ENCODE peak calls at places on chromosomes 13 and 19, in seven cellular contexts. T is prostate gland, H is breast epithelium, J is endothelial cell of umbilical vein, D is transverse colon, W is stomach, B is SK-N-SH. U is an unnamed sample.

GRCh38 chr13:42876810-42877550 is 95.6 kb downstream of the FAM216B start:
- DNase-seq in W (no peak), H (no peak), B (no peak), T (no peak), D (no peak), J (no peak), U (no peak)

GRCh38 chr13:64278493-64278892 is 2862.8 kb upstream of the PCDH20 start:
- DNase-seq in T (no peak), B (no peak), W (no peak), D (no peak), H (no peak), J (peak), U (peak)

GRCh38 chr13:110109910-110110309 is 197.0 kb downstream of the COL4A1 start:
- DNase-seq in T (no peak), H (no peak), J (no peak), D (peak), W (no peak), B (no peak), U (no peak)

GRCh38 chr19:10086904-10087256 is 763 bp downstream of the SHFL start:
- DNase-seq in D (no peak), T (no peak), J (no peak), W (no peak), H (no peak), B (no peak), U (no peak)

GRCh38 chr19:28977826-28978225 is 235.1 kb downstream of the UQCRFS1 start:
- DNase-seq in H (no peak), B (no peak), D (no peak), W (no peak), T (no peak), J (no peak), U (no peak)

GRCh38 chr13:51913421-51914136 is 51.8 kb downstream of the CCDC70 start:
- DNase-seq in B (peak), T (no peak), H (no peak), J (no peak), D (no peak), W (no peak), U (no peak)

GRCh38 chr13:51861728-51862300 is at the start of gene CCDC70:
- DNase-seq in T (no peak), W (no peak), B (no peak), D (no peak), H (no peak), J (peak), U (no peak)

GRCh38 chr13:46232281-46232680 is 20.6 kb downstream of the LRRC63 start:
- DNase-seq in B (no peak), W (no peak), D (no peak), H (no peak), T (no peak), J (peak), U (no peak)

GRCh38 chr13:53068841-53069520 is 40.4 kb downstream of the OLFM4 start:
- DNase-seq in B (peak), H (no peak), W (no peak), T (no peak), J (no peak), D (no peak), U (no peak)

GRCh38 chr19:1942078-1942933 is 1.3 kb downstream of the CSNK1G2 start:
- DNase-seq in H (peak), J (peak), B (peak), T (peak), W (peak), D (peak), U (no peak)

GRCh38 chr19:5632241-5632612 is 9.3 kb downstream of the SAFB start:
- DNase-seq in D (no peak), T (no peak), W (no peak), H (no peak), B (no peak), J (no peak), U (no peak)

GRCh38 chr13:31056650-31057275 is 104.9 kb downstream of the HSPH1 start:
- DNase-seq in H (no peak), W (no peak), T (no peak), B (peak), D (no peak), J (no peak), U (no peak)

GRCh38 chr19:33684550-33685303 is 63.0 kb downstream of the CHST8 start:
- DNase-seq in W (no peak), B (peak), H (peak), D (no peak), J (no peak), T (no peak), U (no peak)

GRCh38 chr19:18610556-18611326 is 1.9 kb upstream of the TMEM59L start:
- DNase-seq in B (peak), J (no peak), T (no peak), W (no peak), H (no peak), D (no peak), U (no peak)

GRCh38 chr13:33931397-33931987 is 113.5 kb downstream of the RFC3 start:
- DNase-seq in H (no peak), T (peak), D (no peak), B (peak), J (peak), W (no peak), U (peak)

GRCh38 chr13:24076636-24077035 is 83.9 kb upstream of the SPATA13 start:
- DNase-seq in B (no peak), D (no peak), J (no peak), T (no peak), H (no peak), W (no peak), U (no peak)

GRCh38 chr19:13154241-13154778 is 4.1 kb downstream of the IER2 start:
- DNase-seq in D (peak), W (peak), H (peak), T (peak), B (peak), J (peak), U (no peak)

GRCh38 chr19:38132781-38133180 is 91.2 kb downstream of the DPF1 start:
- DNase-seq in T (no peak), H (no peak), J (no peak), B (no peak), W (no peak), D (no peak), U (no peak)

GRCh38 chr13:51113969-51114368 is 2.9 kb upstream of the C13orf42 start:
- DNase-seq in H (no peak), B (no peak), D (no peak), T (no peak), J (no peak), W (no peak), U (no peak)

GRCh38 chr13:32267836-32268439 is 47.2 kb downstream of the ZAR1L start:
- DNase-seq in D (peak), T (peak), J (peak), H (no peak), W (peak), B (no peak), U (peak)

GRCh38 chr19:18293642-18294466 is 12.4 kb upstream of the JUND start:
- DNase-seq in D (no peak), J (no peak), T (no peak), W (no peak), H (no peak), B (no peak), U (no peak)

GRCh38 chr19:34188388-34188787 is 16.1 kb downstream of the LSM14A start:
- DNase-seq in D (no peak), T (no peak), B (no peak), W (no peak), J (no peak), H (no peak), U (no peak)

GRCh38 chr19:33247441-33247819 is 21.8 kb upstream of the SLC7A10 start:
- DNase-seq in D (no peak), J (no peak), H (no peak), W (no peak), B (peak), T (no peak), U (no peak)

GRCh38 chr13:60511637-60512036 is 114.6 kb downstream of the TDRD3 start:
- DNase-seq in H (no peak), T (no peak), D (no peak), B (no peak), W (no peak), J (no peak), U (no peak)

GRCh38 chr13:30877335-30877734 is 28.7 kb upstream of the MEDAG start:
- DNase-seq in H (no peak), W (no peak), B (no peak), D (no peak), J (peak), T (no peak), U (no peak)

GRCh38 chr13:50082426-50083283 is 67.4 kb downstream of the KCNRG start:
- DNase-seq in J (peak), T (peak), H (no peak), B (peak), D (peak), W (peak), U (no peak)

GRCh38 chr19:13022859-13023636 is 27.8 kb downstream of the NFIX start:
- DNase-seq in D (peak), H (peak), B (peak), W (peak), J (peak), T (peak), U (no peak)

GRCh38 chr13:98535501-98536357 is 41.2 kb downstream of the STK24 start:
- DNase-seq in J (no peak), H (no peak), T (no peak), W (no peak), B (no peak), D (no peak), U (no peak)

DNA sequence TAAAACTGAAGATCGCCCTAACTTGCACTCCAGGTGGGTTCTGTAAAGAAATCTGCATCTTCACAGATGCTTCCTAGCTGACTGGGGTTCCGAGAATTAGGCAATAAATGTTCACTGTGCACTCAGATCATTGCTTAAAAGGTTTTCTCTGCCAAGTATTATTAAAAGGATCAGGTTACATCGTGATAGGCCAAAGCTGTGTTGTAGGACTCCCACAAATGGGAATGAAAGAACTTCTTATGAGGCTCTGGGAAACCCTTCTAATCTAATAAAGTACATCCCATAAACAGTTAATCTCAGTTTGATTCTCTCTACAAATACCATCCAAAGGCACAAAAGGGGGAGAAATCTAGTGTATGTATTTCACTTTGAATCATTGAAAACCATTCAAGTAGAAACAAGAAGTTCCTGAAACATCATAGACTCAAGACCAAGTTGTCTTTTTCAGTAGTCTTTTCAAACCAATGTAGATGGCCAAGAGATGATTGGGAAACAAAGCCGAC is 7.1 kb upstream of the POU4F1 start:
- DNase-seq in J (no peak), D (no peak), B (no peak), W (no peak), T (no peak), H (no peak), U (no peak)
- TF ChIP-seq POLR2AphosphoS5 in J (no peak), D (no peak), B (no peak), W (no peak), T (no peak), H (no peak), U (no peak)

GRCh38 chr13:108223850-108224503 is 5.8 kb downstream of the ABHD13 start:
- DNase-seq in H (no peak), D (no peak), W (no peak), J (no peak), T (no peak), B (no peak), U (no peak)

GRCh38 chr13:108215428-108215827 is at the start of gene LIG4:
- DNase-seq in D (peak), J (peak), W (peak), H (peak), B (peak), T (peak), U (peak)

GRCh38 chr13:108214511-108215383 is 589 bp downstream of the LIG4 start:
- DNase-seq in B (peak), T (no peak), J (no peak), W (no peak), H (no peak), D (no peak), U (no peak)

GRCh38 chr13:108218044-108218974 is at the start of gene ABHD13:
- DNase-seq in J (peak), H (peak), T (peak), D (peak), B (peak), W (peak), U (peak)

DNA sequence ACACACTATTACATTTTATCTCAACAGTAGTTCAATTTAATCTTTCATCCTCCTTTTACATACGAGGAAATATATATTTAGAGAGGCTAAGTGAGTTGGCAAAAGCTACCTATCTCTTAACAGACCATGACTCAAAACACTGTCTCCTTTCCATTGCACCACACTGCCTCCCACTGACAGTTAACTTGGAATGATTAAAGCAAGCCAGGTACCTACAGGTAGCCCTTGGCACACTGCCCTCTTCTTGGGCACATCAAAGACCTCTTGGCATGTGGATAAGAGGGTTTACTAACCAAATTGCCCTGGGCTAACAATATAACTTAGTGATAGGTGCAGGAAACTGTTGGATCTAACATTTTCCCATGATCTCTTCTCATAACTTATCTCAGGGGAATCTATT is 1.9 kb downstream of the ABHD13 start:
- DNase-seq in J (no peak), T (no peak), B (no peak), W (peak), D (peak), H (no peak), U (no peak)
- TF ChIP-seq CTCF in J (no peak), T (no peak), B (no peak), W (no peak), D (no peak), H (no peak), U (peak)

GRCh38 chr13:39602614-39603366 is at the start of gene LHFPL6:
- DNase-seq in H (peak), W (peak), B (peak), D (peak), T (peak), J (peak), U (no peak)
- TF ChIP-seq POLR2AphosphoS5 in H (peak), W (peak), B (no peak), D (no peak), T (peak), J (no peak), U (no peak)

DNA sequence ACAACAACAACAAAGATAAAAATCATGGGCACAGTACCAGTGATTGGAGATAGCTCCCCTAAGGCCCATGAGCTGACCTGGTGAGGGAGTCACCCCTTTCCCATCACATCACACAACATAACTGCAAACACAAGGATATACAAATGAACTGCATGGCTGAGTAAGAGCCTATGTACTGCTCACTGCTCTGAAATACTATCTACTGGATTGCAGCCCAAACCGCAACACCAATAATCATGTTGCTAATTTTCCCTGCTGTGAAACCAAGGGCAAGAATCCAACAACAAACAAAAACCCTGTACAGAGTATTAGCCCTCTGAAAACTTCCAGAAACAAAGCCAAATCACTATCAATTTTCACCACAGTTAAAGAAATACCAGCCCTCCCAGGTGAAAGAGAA is 1893.2 kb downstream of the PCDH9 start:
- DNase-seq in T (no peak), H (no peak), J (no peak), W (no peak), B (no peak), D (no peak), U (no peak)
- TF ChIP-seq CTCF in T (no peak), H (no peak), J (no peak), W (no peak), B (no peak), D (no peak), U (no peak)

GRCh38 chr19:14161305-14161704 is 24.9 kb upstream of the ASF1B start:
- DNase-seq in J (no peak), T (no peak), B (peak), W (no peak), H (no peak), D (no peak), U (no peak)

GRCh38 chr19:14160017-14160703 is 23.8 kb upstream of the ASF1B start:
- DNase-seq in H (no peak), B (no peak), J (no peak), D (no peak), W (no peak), T (no peak), U (no peak)

GRCh38 chr19:14164724-14165493 is 28.5 kb upstream of the ASF1B start:
- DNase-seq in H (no peak), W (no peak), B (peak), D (no peak), T (no peak), J (no peak), U (no peak)

GRCh38 chr19:14164088-14164487 is 27.7 kb upstream of the ASF1B start:
- DNase-seq in B (peak), H (no peak), T (no peak), W (no peak), J (no peak), D (no peak), U (no peak)

DNA sequence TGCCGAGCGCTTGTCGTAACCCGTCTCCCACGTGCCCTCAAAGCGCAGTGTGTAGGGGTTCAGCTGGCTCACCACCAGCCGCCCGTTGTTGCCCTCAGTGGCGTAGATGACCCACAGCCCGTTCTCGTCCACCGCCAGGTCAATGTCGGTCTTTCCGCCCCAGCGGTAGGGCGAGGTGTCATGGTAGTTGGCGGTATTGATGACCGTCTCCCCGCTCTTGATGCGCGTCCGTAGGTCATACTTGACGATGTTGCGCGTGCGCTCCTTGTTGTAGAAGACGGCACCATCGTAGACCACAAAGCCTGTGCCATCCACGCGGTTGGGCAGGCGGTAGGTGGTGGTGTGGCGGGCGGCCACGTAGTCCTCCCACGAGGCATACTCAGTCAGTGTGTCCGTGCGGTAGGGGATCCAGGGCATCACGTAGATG is 26.5 kb upstream of the ASF1B start:
- DNase-seq in J (no peak), H (no peak), D (no peak), B (peak), T (no peak), W (no peak), U (no peak)
- TF ChIP-seq POLR2AphosphoS5 in J (no peak), H (no peak), D (no peak), B (no peak), T (no peak), W (no peak), U (no peak)

GRCh38 chr19:48252625-48253024 is 3.1 kb downstream of the CARD8 start:
- DNase-seq in W (no peak), J (no peak), B (no peak), D (no peak), T (no peak), H (no peak), U (no peak)

GRCh38 chr19:48253999-48254398 is 1.7 kb downstream of the CARD8 start:
- DNase-seq in B (no peak), H (no peak), D (no peak), T (no peak), J (no peak), W (no peak), U (no peak)

GRCh38 chr19:48258350-48258749 is 2.6 kb upstream of the CARD8 start:
- DNase-seq in H (no peak), B (no peak), J (peak), T (no peak), W (no peak), D (no peak), U (no peak)

GRCh38 chr19:48254529-48254970 is 1.2 kb downstream of the CARD8 start:
- DNase-seq in D (no peak), H (no peak), J (no peak), T (no peak), B (no peak), W (no peak), U (no peak)

GRCh38 chr19:48255376-48256303 is at the start of gene CARD8:
- DNase-seq in W (peak), B (peak), H (peak), T (peak), D (peak), J (peak), U (peak)
- TF ChIP-seq CTCF in W (no peak), B (no peak), H (peak), T (peak), D (no peak), J (no peak), U (no peak)